ENCODE peak calls at places on chromosomes 5 and 9, in six cellular contexts. X is CD4-positive, alpha-beta T cell; P is heart right ventricle; T is gastroesophageal sphincter; Y is stimulated activated effector memory CD8-positive, alpha-beta T cell treated with anti-CD3 and anti-CD28 coated beads, Interleukin-12 subunit alpha, Interleukin-12 subunit beta, amount 100 ng/mL, for 72 hours; M is SK-N-SH treated with all-trans-retinoic acid at 6 μM for 48 hours. N is an unnamed sample.

GRCh38 chr5:36624277-36624676 is 17.9 kb downstream of the SLC1A3 start:
- ATAC-seq in Y (no peak), P (peak; percentile 68), X (no peak), M (no peak), T (no peak), N (no peak)

GRCh38 chr5:118029807-118030206 is 958.5 kb downstream of the DTWD2 start:
- ATAC-seq in P (no peak), T (no peak), Y (no peak), M (no peak), X (no peak), N (no peak)

GRCh38 chr9:127572961-127573727 is 38.9 kb upstream of the STXBP1 start:
- ATAC-seq in T (no peak), P (no peak), M (no peak), X (no peak), Y (no peak), N (no peak)

GRCh38 chr9:73038613-73039012 is 85.8 kb upstream of the ALDH1A1 start:
- ATAC-seq in M (no peak), Y (no peak), X (no peak), P (peak; percentile 52), T (peak; percentile 83), N (no peak)

GRCh38 chr9:108186996-108187395 is 668.8 kb downstream of the ACTL7B start:
- ATAC-seq in P (peak; percentile 71), Y (no peak), X (no peak), M (peak; percentile 37), T (peak; percentile 71), N (no peak)

GRCh38 chr5:123089971-123090640 is 1.1 kb downstream of the PRDM6 start:
- ATAC-seq in X (no peak), T (peak; percentile 58), M (peak; percentile 19), P (no peak), Y (no peak), N (peak; percentile 40)

GRCh38 chr5:117475925-117476324 is 901.3 kb upstream of the SEMA6A start:
- ATAC-seq in Y (no peak), X (no peak), M (no peak), P (no peak), T (no peak), N (no peak)

GRCh38 chr5:62298118-62298517 is 7.9 kb upstream of the KIF2A start:
- ATAC-seq in P (no peak), T (no peak), M (no peak), Y (no peak), X (no peak), N (no peak)

GRCh38 chr9:99369327-99369722 is 147.2 kb downstream of the SEC61B start:
- ATAC-seq in P (peak; percentile 3), Y (no peak), T (no peak), X (no peak), M (no peak), N (no peak)

GRCh38 chr5:178074266-178074952 is 38.9 kb upstream of the N4BP3 start:
- ATAC-seq in X (no peak), M (no peak), Y (peak; percentile 48), T (no peak), P (no peak), N (no peak)

GRCh38 chr9:34085581-34086500 is 37.2 kb upstream of the UBAP2 start:
- ATAC-seq in M (no peak), X (no peak), Y (peak; percentile 78), P (peak; percentile 57), T (no peak), N (no peak)

GRCh38 chr5:140540227-140540626 is 7.2 kb upstream of the EIF4EBP3 start:
- ATAC-seq in P (no peak), X (no peak), T (no peak), M (no peak), Y (no peak), N (no peak)

GRCh38 chr5:79346420-79346824 is 110.5 kb downstream of the JMY start:
- ATAC-seq in Y (no peak), P (no peak), M (peak; percentile 46), X (no peak), T (no peak), N (no peak)

GRCh38 chr5:98898743-98899142 is 30.1 kb downstream of the CHD1 start:
- ATAC-seq in Y (no peak), P (no peak), M (no peak), X (no peak), T (no peak), N (no peak)

GRCh38 chr5:31381299-31381698 is 150.6 kb downstream of the DROSHA start:
- ATAC-seq in M (no peak), Y (no peak), P (no peak), X (no peak), T (no peak), N (no peak)

GRCh38 chr5:79702606-79703380 is 13.2 kb downstream of the CMYA5 start:
- ATAC-seq in P (no peak), M (peak; percentile 69), X (no peak), T (no peak), Y (no peak), N (no peak)

GRCh38 chr5:76166886-76167576 is 83.8 kb downstream of the SV2C start:
- ATAC-seq in Y (peak; percentile 97), X (no peak), P (no peak), T (no peak), M (no peak), N (no peak)

GRCh38 chr9:133691659-133692363 is 46.3 kb downstream of the SARDH start:
- ATAC-seq in P (no peak), Y (peak; percentile 89), X (peak; percentile 32), T (no peak), M (no peak), N (no peak)

GRCh38 chr9:23408874-23409273 is 417.2 kb downstream of the ELAVL2 start:
- ATAC-seq in T (no peak), X (no peak), P (no peak), M (no peak), Y (peak; percentile 8), N (no peak)

GRCh38 chr9:95463145-95464060 is 53.4 kb downstream of the PTCH1 start:
- ATAC-seq in X (no peak), T (no peak), M (no peak), Y (peak; percentile 11), P (no peak), N (peak; percentile 4)

GRCh38 chr5:131595088-131596033 is 39.7 kb downstream of the RAPGEF6 start:
- ATAC-seq in P (no peak), Y (peak; percentile 87), X (peak; percentile 89), T (no peak), M (no peak), N (no peak)

GRCh38 chr5:38453506-38453905 is 102.9 kb downstream of the LIFR start:
- ATAC-seq in T (no peak), Y (peak; percentile 93), X (peak; percentile 90), M (no peak), P (no peak), N (peak; percentile 93)

N was measured in stimulated activated memory B cell treated with anti-CD40 and anti-IgM and Interleukin-4, amounts not matched to agents 10 μg/mL and 1 μg/mL and 100 μg/mL, for 72 hours.